ENCODE peak calls at places on chromosomes 4 and X, in four cellular contexts. X is GM12878, G is A549, Q is K562. J is an unnamed sample.

GRCh38 chr4:186781032-186781917 is 57.6 kb upstream of the FAT1 start:
- DNase-seq in X (no peak), G (peak; percentile 6), Q (no peak), J (peak; percentile 93)

GRCh38 chr4:108080752-108081151 is 88.0 kb downstream of the LEF1 start:
- DNase-seq in X (no peak), G (no peak), Q (no peak), J (no peak)

GRCh38 chr4:128782875-128783614 is 26.5 kb upstream of the JADE1 start:
- DNase-seq in X (no peak), G (no peak), Q (no peak), J (no peak)

GRCh38 chr4:158176108-158176507 is 3.3 kb upstream of the GASK1B start:
- DNase-seq in X (no peak), G (no peak), Q (no peak), J (no peak)

GRCh38 chr4:1199556-1200331 is 27.4 kb upstream of the SPON2 start:
- DNase-seq in X (no peak), G (no peak), Q (no peak), J (no peak)

GRCh38 chr4:177737387-177737965 is 295.2 kb upstream of the AGA start:
- DNase-seq in X (no peak), G (no peak), Q (no peak), J (no peak)

GRCh38 chr4:150462743-150463142 is 119.2 kb upstream of the MAB21L2 start:
- DNase-seq in X (no peak), G (no peak), Q (no peak), J (peak; percentile 14)

GRCh38 chr4:111323496-111323895 is 700.6 kb upstream of the PITX2 start:
- DNase-seq in X (no peak), G (no peak), Q (no peak), J (no peak)

GRCh38 chr4:164368894-164369293 is 385.0 kb upstream of the SMIM31 start:
- DNase-seq in X (no peak), G (no peak), Q (no peak), J (no peak)

GRCh38 chr4:152972821-152973613 is 36.9 kb downstream of the FHDC1 start:
- DNase-seq in X (no peak), G (no peak), Q (no peak), J (no peak)

GRCh38 chrX:11998944-11999343 is 139.3 kb upstream of the FRMPD4 start:
- DNase-seq in X (no peak), G (no peak), Q (no peak), J (no peak)

GRCh38 chrX:154310991-154311541 is 15.5 kb downstream of the TKTL1 start:
- DNase-seq in X (no peak), G (no peak), Q (no peak), J (no peak)

GRCh38 chr4:6338175-6338950 is 68.7 kb downstream of the WFS1 start:
- DNase-seq in X (no peak), G (no peak), Q (no peak), J (no peak)

GRCh38 chr4:17324431-17324830 is 187.5 kb downstream of the QDPR start:
- DNase-seq in X (no peak), G (no peak), Q (peak; percentile 67), J (peak; percentile 12)

GRCh38 chr4:151400343-151400742 is 8.6 kb upstream of the FHIP1A start:
- DNase-seq in X (no peak), G (no peak), Q (no peak), J (no peak)

GRCh38 chrX:24378706-24379105 is 18.3 kb downstream of the SUPT20HL1 start:
- DNase-seq in X (no peak), G (no peak), Q (no peak), J (no peak)

GRCh38 chr4:84866295-84866694 is 100.2 kb downstream of the WDFY3 start:
- DNase-seq in X (no peak), G (no peak), Q (no peak), J (no peak)

GRCh38 chr4:137083571-137083970 is 448.7 kb downstream of the PCDH18 start:
- DNase-seq in X (no peak), G (no peak), Q (no peak), J (no peak)

GRCh38 chr4:128876194-128876593 is 66.7 kb downstream of the JADE1 start:
- DNase-seq in X (no peak), G (no peak), Q (no peak), J (no peak)

GRCh38 chr4:78242071-78242470 is 184.9 kb downstream of the FRAS1 start:
- DNase-seq in X (no peak), G (no peak), Q (no peak), J (no peak)

GRCh38 chr4:74304136-74304628 is 4.1 kb upstream of the EPGN start:
- DNase-seq in X (no peak), G (no peak), Q (no peak), J (no peak)

GRCh38 chrX:45596190-45596808 is 395.6 kb upstream of the DIPK2B start:
- DNase-seq in X (no peak), G (no peak), Q (no peak), J (no peak)

GRCh38 chrX:110404376-110404775 is 45.7 kb downstream of the RTL9 start:
- DNase-seq in X (no peak), G (no peak), Q (no peak), J (no peak)

GRCh38 chr4:55851885-55852284 is 1.6 kb upstream of the EXOC1 start:
- DNase-seq in X (no peak), G (no peak), Q (no peak), J (peak; percentile 70)

GRCh38 chrX:21800344-21800770 is 39.1 kb upstream of the MBTPS2 start:
- DNase-seq in X (no peak), G (no peak), Q (no peak), J (no peak)

GRCh38 chrX:104309169-104309568 is 54.4 kb upstream of the ESX1 start:
- DNase-seq in X (no peak), G (no peak), Q (no peak), J (no peak)

GRCh38 chrX:920234-920799 is 289.7 kb downstream of the SHOX start:
- DNase-seq in X (no peak), G (no peak), Q (no peak), J (no peak)

GRCh38 chr4:2721586-2721985 is 34.5 kb downstream of the TNIP2 start:
- DNase-seq in X (no peak), G (no peak), Q (no peak), J (no peak)

GRCh38 chr4:153564630-153565525 is 98.7 kb downstream of the TMEM131L start:
- DNase-seq in X (no peak), G (no peak), Q (no peak), J (peak; percentile 98)

GRCh38 chr4:184163813-184164212 is 53.9 kb downstream of the ENPP6 start:
- DNase-seq in X (no peak), G (peak; percentile 60), Q (peak; percentile 46), J (peak; percentile 26)

GRCh38 chr4:40264995-40265909 is 68.4 kb downstream of the RHOH start:
- DNase-seq in X (no peak), G (no peak), Q (peak; percentile 66), J (no peak)

GRCh38 chrX:12814434-12814833 is 23.2 kb downstream of the PRPS2 start:
- DNase-seq in X (peak; percentile 59), G (peak; percentile 30), Q (peak; percentile 22), J (peak; percentile 29)

GRCh38 chr4:138225477-138225876 is 16.7 kb downstream of the SLC7A11 start:
- DNase-seq in X (no peak), G (no peak), Q (no peak), J (no peak)

GRCh38 chr4:81198151-81198550 is 16.9 kb downstream of the PRKG2 start:
- DNase-seq in X (no peak), G (no peak), Q (no peak), J (no peak)

GRCh38 chr4:91838181-91838861 is 465.4 kb upstream of the GRID2 start:
- DNase-seq in X (no peak), G (no peak), Q (no peak), J (no peak)

GRCh38 chr4:90127706-90128345 is 632 bp downstream of the CCSER1 start:
- DNase-seq in X (no peak), G (no peak), Q (no peak), J (no peak)

GRCh38 chr4:52873191-52873590 is 11.1 kb downstream of the RASL11B start:
- DNase-seq in X (no peak), G (no peak), Q (no peak), J (no peak)

DNA sequence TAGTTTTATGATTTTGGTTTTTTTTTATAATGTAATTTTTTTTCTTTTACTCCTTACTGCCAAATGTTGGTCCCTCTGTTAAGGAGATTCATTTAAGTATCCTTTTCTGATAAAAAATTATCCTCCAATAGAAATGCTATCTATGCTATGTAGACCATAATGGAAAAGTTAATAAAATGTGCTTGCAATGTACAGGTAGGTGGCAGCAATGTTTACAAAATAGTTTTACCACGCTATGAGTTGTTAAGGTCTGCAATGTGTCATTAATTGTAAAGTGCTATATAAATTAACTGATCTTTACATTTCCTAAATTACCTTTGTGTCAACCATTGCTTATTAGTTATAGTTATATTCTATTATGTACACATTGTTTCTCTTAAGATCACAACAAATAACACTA is 3.8 kb upstream of the CENPC start:
- DNase-seq in X (no peak), G (no peak), Q (no peak), J (peak; percentile 15)
- TF ChIP-seq RAD21 in X (peak; percentile 87), G (peak; percentile 65), Q (peak; percentile 61), J (no peak)

GRCh38 chr4:155106629-155107028 is 101.8 kb upstream of the NPY2R start:
- DNase-seq in X (no peak), G (no peak), Q (no peak), J (no peak)
- TF ChIP-seq POLR2AphosphoS2 in X (no peak), G (no peak), Q (no peak), J (no peak)

DNA sequence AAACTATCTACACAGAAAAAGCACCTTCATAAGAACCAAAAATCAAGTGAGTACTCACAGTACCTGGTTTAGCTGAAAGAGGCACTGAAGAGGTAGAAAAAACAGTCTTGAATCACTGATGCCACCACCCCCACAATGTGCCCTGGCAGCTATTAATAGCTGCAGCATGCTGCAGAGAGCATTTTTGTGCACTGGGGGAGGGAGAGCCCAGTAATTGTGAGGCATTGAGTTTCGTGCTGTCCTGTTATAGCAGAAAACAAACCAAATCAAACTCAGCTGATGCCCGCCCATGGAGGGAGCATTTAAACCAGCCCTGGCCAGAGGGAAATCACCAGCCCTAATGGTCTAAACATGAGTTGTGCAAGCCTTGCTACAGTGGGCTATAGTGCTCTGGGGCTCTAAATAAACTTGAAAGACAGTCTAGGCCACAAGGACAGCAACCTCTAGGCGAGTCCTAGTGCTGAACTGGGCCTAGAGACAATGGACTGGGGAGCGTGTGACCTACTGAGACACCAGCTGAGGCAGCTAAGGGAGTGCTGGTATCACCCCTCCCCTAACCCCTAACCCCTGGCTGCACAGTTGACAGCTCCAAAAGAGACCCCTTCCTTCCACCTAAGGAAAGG is 106.3 kb upstream of the TMLHE start:
- DNase-seq in X (no peak), G (no peak), Q (no peak), J (no peak)
- TF ChIP-seq RAD21 in X (no peak), G (no peak), Q (no peak), J (no peak)

GRCh38 chrX:47172549-47172948 is 21.1 kb upstream of the UBA1 start:
- DNase-seq in X (no peak), G (no peak), Q (no peak), J (no peak)
- TF ChIP-seq POLR2AphosphoS2 in X (no peak), G (no peak), Q (no peak), J (no peak)

GRCh38 chr4:47664051-47664826 is 173.6 kb downstream of the CORIN start:
- DNase-seq in X (no peak), G (no peak), Q (no peak), J (no peak)

GRCh38 chr4:47668810-47669408 is 169.0 kb downstream of the CORIN start:
- DNase-seq in X (no peak), G (peak; percentile 3), Q (peak; percentile 45), J (peak; percentile 32)

GRCh38 chr4:47668256-47668655 is 169.6 kb downstream of the CORIN start:
- DNase-seq in X (no peak), G (no peak), Q (no peak), J (no peak)

GRCh38 chr4:47667552-47667951 is 170.3 kb downstream of the CORIN start:
- DNase-seq in X (no peak), G (no peak), Q (no peak), J (no peak)

GRCh38 chr4:47662975-47663374 is 174.9 kb downstream of the CORIN start:
- DNase-seq in X (no peak), G (no peak), Q (peak; percentile 16), J (peak; percentile 23)
- TF ChIP-seq RAD21 in X (no peak), G (no peak), Q (no peak), J (no peak)